ENCODE peak calls at places on chromosome 2, in four cellular contexts. One of them, this sample, is unnamed. For H3K4me1, the result is how much of the 10 kb centered on the place peaks cover.

GRCh38 chr2:122114421-122114820 is 359.0 kb downstream of the TSN start:
- DNase-seq in A549: no peak
- DNase-seq in psoas muscle: no peak
- DNase-seq in iPS DF 6.9: no peak
- DNase-seq in this sample: no peak

GRCh38 chr2:43958397-43959275 is 37.2 kb downstream of the LRPPRC start:
- DNase-seq in iPS DF 6.9: no peak
- DNase-seq in psoas muscle: no peak
- DNase-seq in A549: no peak
- DNase-seq in this sample: no peak

GRCh38 chr2:178271629-178272333 is 77.5 kb downstream of the OSBPL6 start:
- DNase-seq in A549: no peak
- DNase-seq in iPS DF 6.9: no peak
- DNase-seq in psoas muscle: peak
- DNase-seq in this sample: peak

GRCh38 chr2:168165418-168165817 is 82.0 kb downstream of the STK39 start:
- DNase-seq in A549: no peak
- DNase-seq in iPS DF 6.9: no peak
- DNase-seq in psoas muscle: no peak
- DNase-seq in this sample: no peak

GRCh38 chr2:204692790-204693189 is 147.5 kb downstream of the PARD3B start:
- DNase-seq in psoas muscle: no peak
- DNase-seq in A549: no peak
- DNase-seq in iPS DF 6.9: no peak
- DNase-seq in this sample: no peak

GRCh38 chr2:183898641-183899040 is 699.7 kb upstream of the ZNF804A start:
- DNase-seq in A549: no peak
- DNase-seq in psoas muscle: no peak
- DNase-seq in iPS DF 6.9: no peak
- DNase-seq in this sample: no peak

GRCh38 chr2:156396126-156396525 is 40.1 kb upstream of the GPD2 start:
- DNase-seq in iPS DF 6.9: no peak
- DNase-seq in A549: no peak
- DNase-seq in psoas muscle: no peak
- DNase-seq in this sample: no peak

GRCh38 chr2:71576541-71576940 is 123.2 kb downstream of the DYSF start:
- DNase-seq in A549: no peak
- DNase-seq in psoas muscle: peak
- DNase-seq in iPS DF 6.9: no peak
- DNase-seq in this sample: no peak

GRCh38 chr2:36951030-36951518 is 15.3 kb downstream of the STRN start:
- DNase-seq in psoas muscle: no peak
- DNase-seq in iPS DF 6.9: no peak
- DNase-seq in A549: no peak
- DNase-seq in this sample: no peak

GRCh38 chr2:203928849-203929248 is 7.7 kb upstream of the ICOS start:
- DNase-seq in iPS DF 6.9: no peak
- DNase-seq in A549: no peak
- DNase-seq in psoas muscle: no peak
- DNase-seq in this sample: no peak

GRCh38 chr2:28632791-28633190 is 118.8 kb upstream of the PPP1CB start:
- DNase-seq in A549: no peak
- DNase-seq in iPS DF 6.9: no peak
- DNase-seq in psoas muscle: no peak
- DNase-seq in this sample: peak
- H3K27ac ChIP-seq in A549: no peak
- H3K27ac ChIP-seq in iPS DF 6.9: no peak
- H3K27ac ChIP-seq in psoas muscle: peak
- H3K27ac ChIP-seq in this sample: no peak

DNA sequence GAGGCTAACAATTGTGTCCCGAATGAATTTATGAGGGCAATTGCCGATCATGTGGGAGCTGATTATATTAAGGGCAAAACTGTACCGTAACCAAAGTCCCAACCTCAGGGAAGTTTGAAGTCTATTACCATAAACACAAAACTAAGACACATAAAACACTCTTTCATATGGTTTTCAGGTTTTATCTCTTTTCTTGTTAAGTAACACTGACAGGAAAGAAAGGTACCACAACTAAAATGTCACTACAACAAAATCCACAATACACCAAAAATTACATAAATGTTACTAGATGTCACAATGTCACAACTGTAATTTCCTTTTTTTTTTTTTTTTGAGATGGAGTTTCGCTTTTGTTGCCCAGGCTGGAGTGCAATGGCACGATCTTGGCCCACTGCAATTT is 6.7 kb downstream of the UXS1 start:
- DNase-seq in A549: no peak
- DNase-seq in iPS DF 6.9: no peak
- DNase-seq in psoas muscle: no peak
- DNase-seq in this sample: no peak
- H3K4me1 ChIP-seq in A549: under half
- H3K4me1 ChIP-seq in iPS DF 6.9: under half
- H3K4me1 ChIP-seq in psoas muscle: under half
- H3K4me1 ChIP-seq in this sample: under half

DNA sequence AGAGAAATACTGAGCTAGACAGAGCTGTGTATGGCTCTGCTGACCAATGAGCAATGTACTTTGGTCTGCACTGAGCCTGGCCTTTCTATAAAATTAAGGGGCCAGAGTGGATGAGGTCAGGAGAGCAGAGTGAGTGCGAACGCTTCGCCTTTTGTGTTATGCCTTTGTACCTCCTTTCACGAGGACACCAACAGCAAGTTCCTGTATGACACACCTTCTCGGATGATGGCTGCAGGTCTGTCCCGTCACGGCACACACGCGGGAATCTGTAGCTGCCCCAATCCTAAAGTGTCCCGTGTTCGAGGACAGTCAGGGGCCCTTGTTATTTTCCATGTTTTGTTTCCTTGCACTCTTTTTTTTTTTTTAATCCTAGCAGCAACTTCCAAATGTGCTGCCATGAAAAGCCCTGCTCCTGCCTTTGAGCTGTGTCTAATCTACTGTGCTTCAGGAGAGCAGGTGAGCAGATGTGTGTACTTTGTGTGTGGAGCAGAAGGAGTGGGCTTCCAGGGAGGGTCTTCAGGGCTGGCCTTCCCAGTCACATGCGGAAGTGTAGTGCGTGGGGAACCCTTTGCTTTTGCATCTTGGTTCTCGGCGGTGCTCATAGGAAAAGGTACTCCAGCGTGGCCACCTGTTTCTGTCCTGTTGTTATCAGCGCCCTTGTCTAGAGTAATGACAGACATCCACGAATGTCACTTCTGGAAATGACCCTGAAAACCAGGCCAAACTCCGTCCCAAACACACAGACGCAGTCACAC is 213.2 kb downstream of the NDUFA10 start:
- DNase-seq in psoas muscle: no peak
- DNase-seq in iPS DF 6.9: no peak
- DNase-seq in A549: no peak
- DNase-seq in this sample: no peak
- H3K27ac ChIP-seq in psoas muscle: no peak
- H3K27ac ChIP-seq in iPS DF 6.9: no peak
- H3K27ac ChIP-seq in A549: no peak
- H3K27ac ChIP-seq in this sample: no peak

DNA sequence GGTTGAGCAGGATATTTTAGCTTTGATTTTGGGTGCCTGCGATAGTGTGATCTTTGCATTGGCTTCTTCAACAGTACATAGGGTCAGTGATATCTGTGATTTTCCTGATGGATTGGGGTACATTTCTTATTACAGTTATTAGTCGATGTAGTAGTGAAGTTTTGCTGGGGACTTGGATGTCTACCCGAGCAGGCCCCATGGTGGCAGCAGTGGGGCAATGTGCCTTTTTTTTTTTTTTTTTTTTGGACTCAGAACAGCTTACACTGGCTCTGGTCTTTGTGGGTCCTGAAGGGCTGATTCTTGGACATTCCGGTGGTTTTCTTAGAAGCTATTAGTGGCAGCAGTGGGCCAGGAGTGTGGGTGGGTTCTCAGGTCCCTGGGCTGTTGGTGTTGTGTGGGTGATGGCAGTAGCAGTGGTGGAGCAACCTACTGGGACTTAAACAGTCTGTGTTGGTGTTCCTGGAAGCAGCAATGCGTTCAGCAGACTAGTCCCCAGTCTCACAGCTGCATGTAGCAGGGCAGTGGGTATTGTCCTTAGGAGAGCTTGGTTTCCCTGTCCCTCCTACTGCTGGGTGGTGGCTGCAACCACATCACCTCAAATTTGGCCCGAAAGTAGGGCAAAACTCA is 53.7 kb upstream of the SLC4A10 start:
- DNase-seq in A549: peak
- DNase-seq in iPS DF 6.9: no peak
- DNase-seq in psoas muscle: no peak
- DNase-seq in this sample: no peak
- H3K4me1 ChIP-seq in A549: under half
- H3K4me1 ChIP-seq in iPS DF 6.9: under half
- H3K4me1 ChIP-seq in psoas muscle: under half
- H3K4me1 ChIP-seq in this sample: under half

DNA sequence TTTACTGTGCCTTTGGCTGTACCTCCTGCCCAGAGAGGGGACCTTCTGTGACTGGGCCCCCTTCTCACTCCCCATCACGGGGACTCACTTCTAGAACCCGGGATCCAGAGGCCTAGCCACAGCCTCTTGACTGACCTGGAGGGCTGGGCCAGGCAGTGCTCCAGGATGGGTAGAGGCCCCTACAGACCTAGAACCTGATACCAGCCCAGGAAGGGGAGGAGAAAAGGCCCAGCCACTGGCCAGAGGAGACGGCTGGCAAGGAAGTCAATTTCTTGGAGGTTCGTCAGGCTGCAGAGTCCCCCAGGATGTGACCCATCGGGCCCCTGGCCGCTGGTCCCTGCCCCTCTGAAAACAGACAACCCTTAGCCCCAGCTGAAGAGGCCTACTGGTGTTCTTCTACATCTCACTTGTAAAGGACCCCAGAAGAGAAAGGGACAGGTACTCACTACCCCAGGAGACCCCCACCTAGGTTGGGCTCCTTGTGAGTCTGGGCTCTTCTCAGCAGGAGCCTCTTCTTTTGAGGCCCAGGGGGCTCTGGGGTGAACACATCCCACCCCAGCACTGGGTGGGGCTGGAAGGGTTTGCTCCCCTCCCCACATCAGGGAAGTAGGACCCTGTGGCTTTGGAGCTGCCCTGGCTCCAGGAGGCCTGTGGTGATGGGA is 86.0 kb downstream of the STPG4 start:
- DNase-seq in psoas muscle: peak
- DNase-seq in iPS DF 6.9: no peak
- DNase-seq in A549: no peak
- DNase-seq in this sample: no peak
- H3K27ac ChIP-seq in psoas muscle: peak
- H3K27ac ChIP-seq in iPS DF 6.9: no peak
- H3K27ac ChIP-seq in A549: peak
- H3K27ac ChIP-seq in this sample: peak

GRCh38 chr2:64867253-64867996 is 121.8 kb upstream of the SLC1A4 start:
- DNase-seq in A549: no peak
- DNase-seq in iPS DF 6.9: no peak
- DNase-seq in psoas muscle: no peak
- DNase-seq in this sample: no peak
- H3K4me1 ChIP-seq in A549: under half
- H3K4me1 ChIP-seq in iPS DF 6.9: under half
- H3K4me1 ChIP-seq in psoas muscle: under half
- H3K4me1 ChIP-seq in this sample: under half